ENCODE peak calls at places on chromosomes 16 and 17, in nine cellular contexts. T is KG1; H is activated CD4-positive, CD25-positive, alpha-beta regulatory T cell treated with anti-CD3 and anti-CD28 coated beads, Interleukin-2, amount 50 U/mL, for 16 hours; A is substantia nigra; D is putamen; Q is kidney epithelial cell; W is NCI-H226; B is non-pigmented ciliary epithelial cell; M is adipocyte. Y is an unnamed sample.

GRCh38 chr16:72425571-72426341 is 253.8 kb upstream of the PMFBP1 start:
- DNase-seq in W (no peak), H (no peak), D (peak; percentile 86), T (no peak), A (peak; percentile 64), Q (no peak), M (no peak), B (no peak), Y (peak; percentile 86)

GRCh38 chr17:951388-952132 is 28.0 kb downstream of the NXN start:
- DNase-seq in H (no peak), M (peak; percentile 86), Q (peak; percentile 81), D (no peak), A (no peak), B (no peak), T (no peak), W (peak; percentile 97), Y (no peak)

GRCh38 chr17:60606036-60606435 is 6.0 kb downstream of the PPM1D start:
- DNase-seq in Q (no peak), D (no peak), W (no peak), B (no peak), T (no peak), M (no peak), H (no peak), A (no peak), Y (no peak)

GRCh38 chr17:38317081-38317480 is 20.1 kb downstream of the MRPL45 start:
- DNase-seq in W (no peak), T (no peak), A (no peak), B (no peak), Q (no peak), H (no peak), D (no peak), M (no peak), Y (no peak)

GRCh38 chr16:71974068-71974818 is 26.0 kb downstream of the PKD1L3 start:
- DNase-seq in M (no peak), A (no peak), Q (no peak), W (no peak), T (no peak), D (no peak), B (no peak), H (no peak), Y (no peak)

GRCh38 chr17:82332669-82333278 is 792 bp downstream of the SECTM1 start:
- DNase-seq in T (no peak), A (peak; percentile 29), M (peak; percentile 65), Q (peak; percentile 48), B (no peak), D (no peak), W (peak; percentile 71), H (no peak), Y (peak; percentile 42)

GRCh38 chr16:85420501-85421337 is 192.4 kb upstream of the GSE1 start:
- DNase-seq in T (peak; percentile 71), B (no peak), Q (no peak), A (no peak), W (peak; percentile 20), H (peak; percentile 39), D (no peak), M (peak; percentile 61), Y (no peak)

GRCh38 chr17:63665527-63666214 is 34.3 kb downstream of the LIMD2 start:
- DNase-seq in T (peak; percentile 85), W (no peak), H (no peak), Q (no peak), D (no peak), B (no peak), A (peak; percentile 32), M (no peak), Y (peak; percentile 75)

GRCh38 chr17:72913315-72913714 is 179.2 kb downstream of the SLC39A11 start:
- DNase-seq in Q (no peak), A (no peak), D (no peak), W (peak; percentile 56), B (no peak), H (no peak), T (no peak), M (no peak), Y (no peak)

GRCh38 chr17:3956558-3956957 is 7.7 kb downstream of the ATP2A3 start:
- DNase-seq in H (no peak), Q (no peak), M (no peak), T (no peak), D (no peak), B (no peak), W (no peak), A (no peak), Y (no peak)

GRCh38 chr17:21008992-21009671 is 33.7 kb downstream of the USP22 start:
- DNase-seq in W (no peak), M (no peak), D (no peak), B (no peak), H (no peak), A (no peak), T (no peak), Q (no peak), Y (no peak)

GRCh38 chr17:75589017-75589918 is 1.7 kb downstream of the MYO15B start:
- DNase-seq in Q (no peak), A (peak; percentile 91), W (peak; percentile 55), B (peak; percentile 8), H (peak; percentile 93), T (peak; percentile 67), D (peak; percentile 88), M (peak; percentile 93), Y (peak; percentile 78)

GRCh38 chr16:11546522-11547485 is 39.9 kb downstream of the LITAF start:
- DNase-seq in M (peak; percentile 71), Q (no peak), A (no peak), T (no peak), W (peak; percentile 24), H (no peak), D (peak; percentile 80), B (no peak), Y (peak; percentile 92)

GRCh38 chr16:48810803-48811453 is 200.9 kb upstream of the N4BP1 start:
- DNase-seq in H (no peak), T (no peak), A (no peak), Q (no peak), M (no peak), D (no peak), W (no peak), B (no peak), Y (no peak)

GRCh38 chr17:69654981-69655581 is 240.6 kb downstream of the MAP2K6 start:
- DNase-seq in T (no peak), Q (peak; percentile 55), B (no peak), D (no peak), H (no peak), A (no peak), W (peak; percentile 36), M (peak; percentile 94), Y (no peak)

GRCh38 chr16:50547340-50547865 is 793 bp upstream of the NKD1 start:
- DNase-seq in W (peak; percentile 13), M (no peak), T (no peak), D (no peak), Q (no peak), H (peak; percentile 56), A (peak; percentile 24), B (no peak), Y (peak; percentile 32)

GRCh38 chr16:11968577-11968976 is 3.6 kb downstream of the TNFRSF17 start:
- DNase-seq in D (no peak), B (no peak), W (no peak), T (no peak), Q (no peak), M (no peak), A (no peak), H (no peak), Y (no peak)

GRCh38 chr16:72371307-72372081 is 199.5 kb upstream of the PMFBP1 start:
- DNase-seq in H (no peak), D (no peak), B (no peak), A (no peak), T (no peak), M (peak; percentile 17), W (peak; percentile 20), Q (peak; percentile 85), Y (no peak)

GRCh38 chr16:69924777-69925191 is 26.4 kb upstream of the CLEC18A start:
- DNase-seq in B (peak; percentile 65), M (peak; percentile 78), T (no peak), D (no peak), H (no peak), Q (peak; percentile 74), W (peak; percentile 95), A (no peak), Y (no peak)

GRCh38 chr16:61313931-61314330 is 722.3 kb downstream of the CDH8 start:
- DNase-seq in M (no peak), D (no peak), A (no peak), W (no peak), B (no peak), H (no peak), T (no peak), Q (no peak), Y (no peak)

GRCh38 chr16:17560548-17560947 is 89.8 kb upstream of the XYLT1 start:
- DNase-seq in M (no peak), W (no peak), B (no peak), D (no peak), A (no peak), T (no peak), H (no peak), Q (no peak), Y (no peak)